ENCODE peak calls at places on chromosome 14, in eight cellular contexts. One of them, this sample, is unnamed.

GRCh38 chr14:105865904-105866840 is 339.8 kb downstream of the TMEM121 start:
- DNase-seq in AG08396: no peak
- DNase-seq in NCI-H345: no peak
- DNase-seq in LoVo: no peak
- DNase-seq in stimulated activated CD4-positive, alpha-beta T cell treated with anti-CD3 and anti-CD28 coated beads, Interleukin-15, amount 100 ng/mL, for 24 hours: no peak
- DNase-seq in testis: peak; percentile 9
- DNase-seq in heart left ventricle: peak; percentile 37
- DNase-seq in T-cell: no peak
- DNase-seq in this sample: no peak

GRCh38 chr14:63457498-63457897 is 85.7 kb downstream of the PPP2R5E start:
- DNase-seq in AG08396: no peak
- DNase-seq in NCI-H345: no peak
- DNase-seq in LoVo: no peak
- DNase-seq in stimulated activated CD4-positive, alpha-beta T cell treated with anti-CD3 and anti-CD28 coated beads, Interleukin-15, amount 100 ng/mL, for 24 hours: no peak
- DNase-seq in testis: no peak
- DNase-seq in heart left ventricle: no peak
- DNase-seq in T-cell: no peak
- DNase-seq in this sample: no peak

GRCh38 chr14:99246536-99247083 is 25.4 kb downstream of the BCL11B start:
- DNase-seq in AG08396: no peak
- DNase-seq in NCI-H345: no peak
- DNase-seq in LoVo: no peak
- DNase-seq in stimulated activated CD4-positive, alpha-beta T cell treated with anti-CD3 and anti-CD28 coated beads, Interleukin-15, amount 100 ng/mL, for 24 hours: peak; percentile 66
- DNase-seq in testis: no peak
- DNase-seq in heart left ventricle: no peak
- DNase-seq in T-cell: peak; percentile 63
- DNase-seq in this sample: peak; percentile 78

GRCh38 chr14:61574514-61574807 is 120.9 kb upstream of the HIF1A start:
- DNase-seq in AG08396: no peak
- DNase-seq in NCI-H345: no peak
- DNase-seq in LoVo: no peak
- DNase-seq in stimulated activated CD4-positive, alpha-beta T cell treated with anti-CD3 and anti-CD28 coated beads, Interleukin-15, amount 100 ng/mL, for 24 hours: no peak
- DNase-seq in testis: no peak
- DNase-seq in heart left ventricle: no peak
- DNase-seq in T-cell: no peak
- DNase-seq in this sample: no peak

GRCh38 chr14:64755661-64756265 is 51.5 kb downstream of the PLEKHG3 start:
- DNase-seq in AG08396: no peak
- DNase-seq in NCI-H345: no peak
- DNase-seq in LoVo: peak; percentile 56
- DNase-seq in stimulated activated CD4-positive, alpha-beta T cell treated with anti-CD3 and anti-CD28 coated beads, Interleukin-15, amount 100 ng/mL, for 24 hours: peak; percentile 64
- DNase-seq in testis: no peak
- DNase-seq in heart left ventricle: no peak
- DNase-seq in T-cell: peak; percentile 62
- DNase-seq in this sample: peak; percentile 78

GRCh38 chr14:104887623-104888488 is 22.8 kb downstream of the CEP170B start:
- DNase-seq in AG08396: no peak
- DNase-seq in NCI-H345: no peak
- DNase-seq in LoVo: no peak
- DNase-seq in stimulated activated CD4-positive, alpha-beta T cell treated with anti-CD3 and anti-CD28 coated beads, Interleukin-15, amount 100 ng/mL, for 24 hours: peak; percentile 0
- DNase-seq in testis: no peak
- DNase-seq in heart left ventricle: peak; percentile 55
- DNase-seq in T-cell: no peak
- DNase-seq in this sample: no peak

GRCh38 chr14:91858536-91859275 is 8.6 kb downstream of the TC2N start:
- DNase-seq in AG08396: peak; percentile 65
- DNase-seq in NCI-H345: no peak
- DNase-seq in LoVo: peak; percentile 67
- DNase-seq in stimulated activated CD4-positive, alpha-beta T cell treated with anti-CD3 and anti-CD28 coated beads, Interleukin-15, amount 100 ng/mL, for 24 hours: no peak
- DNase-seq in testis: no peak
- DNase-seq in heart left ventricle: no peak
- DNase-seq in T-cell: no peak
- DNase-seq in this sample: no peak

GRCh38 chr14:28875937-28876910 is 109.6 kb downstream of the FOXG1 start:
- DNase-seq in AG08396: no peak
- DNase-seq in NCI-H345: peak; percentile 97
- DNase-seq in LoVo: no peak
- DNase-seq in stimulated activated CD4-positive, alpha-beta T cell treated with anti-CD3 and anti-CD28 coated beads, Interleukin-15, amount 100 ng/mL, for 24 hours: no peak
- DNase-seq in testis: no peak
- DNase-seq in heart left ventricle: no peak
- DNase-seq in T-cell: no peak
- DNase-seq in this sample: no peak

GRCh38 chr14:52043690-52044089 is 25.2 kb downstream of the NID2 start:
- DNase-seq in AG08396: peak; percentile 35
- DNase-seq in NCI-H345: peak; percentile 41
- DNase-seq in LoVo: peak; percentile 35
- DNase-seq in stimulated activated CD4-positive, alpha-beta T cell treated with anti-CD3 and anti-CD28 coated beads, Interleukin-15, amount 100 ng/mL, for 24 hours: peak; percentile 61
- DNase-seq in testis: peak; percentile 43
- DNase-seq in heart left ventricle: no peak
- DNase-seq in T-cell: peak; percentile 7
- DNase-seq in this sample: peak; percentile 23

GRCh38 chr14:26606729-26607128 is 8.9 kb upstream of the NOVA1 start:
- DNase-seq in AG08396: no peak
- DNase-seq in NCI-H345: no peak
- DNase-seq in LoVo: no peak
- DNase-seq in stimulated activated CD4-positive, alpha-beta T cell treated with anti-CD3 and anti-CD28 coated beads, Interleukin-15, amount 100 ng/mL, for 24 hours: no peak
- DNase-seq in testis: no peak
- DNase-seq in heart left ventricle: no peak
- DNase-seq in T-cell: no peak
- DNase-seq in this sample: no peak

GRCh38 chr14:76676539-76676938 is 84.7 kb upstream of the VASH1 start:
- DNase-seq in AG08396: no peak
- DNase-seq in NCI-H345: no peak
- DNase-seq in LoVo: no peak
- DNase-seq in stimulated activated CD4-positive, alpha-beta T cell treated with anti-CD3 and anti-CD28 coated beads, Interleukin-15, amount 100 ng/mL, for 24 hours: no peak
- DNase-seq in testis: no peak
- DNase-seq in heart left ventricle: no peak
- DNase-seq in T-cell: no peak
- DNase-seq in this sample: no peak

GRCh38 chr14:99195602-99196309 is 76.2 kb downstream of the BCL11B start:
- DNase-seq in AG08396: no peak
- DNase-seq in NCI-H345: peak; percentile 55
- DNase-seq in LoVo: no peak
- DNase-seq in stimulated activated CD4-positive, alpha-beta T cell treated with anti-CD3 and anti-CD28 coated beads, Interleukin-15, amount 100 ng/mL, for 24 hours: no peak
- DNase-seq in testis: no peak
- DNase-seq in heart left ventricle: no peak
- DNase-seq in T-cell: no peak
- DNase-seq in this sample: peak; percentile 13

GRCh38 chr14:99158150-99158549 is 113.8 kb downstream of the BCL11B start:
- DNase-seq in AG08396: no peak
- DNase-seq in NCI-H345: no peak
- DNase-seq in LoVo: peak; percentile 9
- DNase-seq in stimulated activated CD4-positive, alpha-beta T cell treated with anti-CD3 and anti-CD28 coated beads, Interleukin-15, amount 100 ng/mL, for 24 hours: no peak
- DNase-seq in testis: no peak
- DNase-seq in heart left ventricle: no peak
- DNase-seq in T-cell: no peak
- DNase-seq in this sample: no peak

GRCh38 chr14:73462815-73463214 is 4.5 kb upstream of the NUMB start:
- DNase-seq in AG08396: no peak
- DNase-seq in NCI-H345: no peak
- DNase-seq in LoVo: no peak
- DNase-seq in stimulated activated CD4-positive, alpha-beta T cell treated with anti-CD3 and anti-CD28 coated beads, Interleukin-15, amount 100 ng/mL, for 24 hours: no peak
- DNase-seq in testis: no peak
- DNase-seq in heart left ventricle: no peak
- DNase-seq in T-cell: no peak
- DNase-seq in this sample: no peak

GRCh38 chr14:75469164-75469563 is 41.3 kb downstream of the JDP2 start:
- DNase-seq in AG08396: no peak
- DNase-seq in NCI-H345: no peak
- DNase-seq in LoVo: no peak
- DNase-seq in stimulated activated CD4-positive, alpha-beta T cell treated with anti-CD3 and anti-CD28 coated beads, Interleukin-15, amount 100 ng/mL, for 24 hours: no peak
- DNase-seq in testis: no peak
- DNase-seq in heart left ventricle: no peak
- DNase-seq in T-cell: no peak
- DNase-seq in this sample: no peak

GRCh38 chr14:75307700-75308379 is 29.2 kb downstream of the FOS start:
- DNase-seq in AG08396: peak; percentile 69
- DNase-seq in NCI-H345: peak; percentile 90
- DNase-seq in LoVo: peak; percentile 81
- DNase-seq in stimulated activated CD4-positive, alpha-beta T cell treated with anti-CD3 and anti-CD28 coated beads, Interleukin-15, amount 100 ng/mL, for 24 hours: peak; percentile 86
- DNase-seq in testis: peak; percentile 94
- DNase-seq in heart left ventricle: peak; percentile 92
- DNase-seq in T-cell: peak; percentile 58
- DNase-seq in this sample: peak; percentile 60

GRCh38 chr14:90968025-90968424 is 92.4 kb downstream of the RPS6KA5 start:
- DNase-seq in AG08396: no peak
- DNase-seq in NCI-H345: no peak
- DNase-seq in LoVo: no peak
- DNase-seq in stimulated activated CD4-positive, alpha-beta T cell treated with anti-CD3 and anti-CD28 coated beads, Interleukin-15, amount 100 ng/mL, for 24 hours: no peak
- DNase-seq in testis: no peak
- DNase-seq in heart left ventricle: no peak
- DNase-seq in T-cell: no peak
- DNase-seq in this sample: no peak

GRCh38 chr14:80425686-80426085 is 214.4 kb upstream of the DIO2 start:
- DNase-seq in AG08396: peak; percentile 59
- DNase-seq in NCI-H345: no peak
- DNase-seq in LoVo: peak; percentile 40
- DNase-seq in stimulated activated CD4-positive, alpha-beta T cell treated with anti-CD3 and anti-CD28 coated beads, Interleukin-15, amount 100 ng/mL, for 24 hours: no peak
- DNase-seq in testis: no peak
- DNase-seq in heart left ventricle: no peak
- DNase-seq in T-cell: no peak
- DNase-seq in this sample: no peak

GRCh38 chr14:41606249-41607118 is at the start of gene LRFN5:
- DNase-seq in AG08396: peak; percentile 57
- DNase-seq in NCI-H345: peak; percentile 78
- DNase-seq in LoVo: no peak
- DNase-seq in stimulated activated CD4-positive, alpha-beta T cell treated with anti-CD3 and anti-CD28 coated beads, Interleukin-15, amount 100 ng/mL, for 24 hours: no peak
- DNase-seq in testis: peak; percentile 56
- DNase-seq in heart left ventricle: peak; percentile 69
- DNase-seq in T-cell: no peak
- DNase-seq in this sample: no peak

GRCh38 chr14:71143391-71144290 is 236.4 kb downstream of the PCNX1 start:
- DNase-seq in AG08396: no peak
- DNase-seq in NCI-H345: no peak
- DNase-seq in LoVo: no peak
- DNase-seq in stimulated activated CD4-positive, alpha-beta T cell treated with anti-CD3 and anti-CD28 coated beads, Interleukin-15, amount 100 ng/mL, for 24 hours: peak; percentile 60
- DNase-seq in testis: no peak
- DNase-seq in heart left ventricle: no peak
- DNase-seq in T-cell: peak; percentile 26
- DNase-seq in this sample: peak; percentile 71